ENCODE peak calls at places on chromosome 22, in six cellular contexts. W is EH, Z is T-helper 17 cell, J is AG09319, A is NCI-H1417, O is lung. C is an unnamed sample.

GRCh38 chr22:33565580-33565995 is 354.7 kb downstream of the LARGE1 start:
- DNase-seq in J (no peak), Z (no peak), W (no peak), A (no peak), O (no peak), C (no peak)

GRCh38 chr22:45608763-45609180 is 62.9 kb upstream of the ATXN10 start:
- DNase-seq in Z (no peak), O (no peak), A (no peak), W (peak), J (no peak), C (no peak)

GRCh38 chr22:40024201-40025061 is 29.7 kb downstream of the FAM83F start:
- DNase-seq in W (peak), Z (peak), O (peak), J (no peak), A (peak), C (peak)

GRCh38 chr22:43572710-43573109 is 160.9 kb downstream of the MPPED1 start:
- DNase-seq in W (no peak), J (no peak), Z (no peak), A (no peak), O (no peak), C (no peak)

GRCh38 chr22:29480512-29481264 is 670 bp downstream of the NEFH start:
- DNase-seq in J (no peak), Z (peak), W (no peak), O (no peak), A (no peak), C (no peak)

GRCh38 chr22:46797355-46797754 is 34.9 kb downstream of the TBC1D22A start:
- DNase-seq in O (no peak), W (peak), Z (no peak), A (no peak), J (no peak), C (no peak)

GRCh38 chr22:39231197-39231950 is 13.4 kb downstream of the PDGFB start:
- DNase-seq in Z (no peak), W (no peak), A (no peak), J (no peak), O (no peak), C (no peak)

GRCh38 chr22:41699264-41700104 is at the start of gene MEI1:
- DNase-seq in J (peak), Z (peak), W (peak), A (no peak), O (peak), C (peak)

GRCh38 chr22:17077255-17077654 is 7.5 kb upstream of the IL17RA start:
- DNase-seq in O (no peak), A (no peak), J (no peak), Z (no peak), W (peak), C (no peak)